ENCODE peak calls at places on chromosomes 12 and 14, in ten cellular contexts. One of them, this sample, is unnamed.

GRCh38 chr14:53630336-53630735 is 326.3 kb downstream of the BMP4 start:
- DNase-seq in GM13976: no peak
- DNase-seq in cerebellum: peak; percentile 8
- DNase-seq in islet precursor cell: no peak
- DNase-seq in NB4: no peak
- DNase-seq in DMS153: peak; percentile 92
- DNase-seq in Calu3: no peak
- DNase-seq in stimulated activated CD8-positive, alpha-beta memory T cell treated with anti-CD3 and anti-CD28 coated beads, Interleukin-7, amount 100 ng/mL, for 24 hours: no peak
- DNase-seq in activated T-cell treated with anti-CD3 and anti-CD28 coated beads for 4 hours: no peak
- DNase-seq in CD4-positive, alpha-beta T cell: no peak
- DNase-seq in this sample: no peak

GRCh38 chr12:52193991-52194390 is 2.2 kb upstream of the KRT80 start:
- DNase-seq in Calu3: peak; percentile 17
- DNase-seq in activated T-cell treated with anti-CD3 and anti-CD28 coated beads for 4 hours: no peak
- DNase-seq in GM13976: no peak
- DNase-seq in stimulated activated CD8-positive, alpha-beta memory T cell treated with anti-CD3 and anti-CD28 coated beads, Interleukin-7, amount 100 ng/mL, for 24 hours: no peak
- DNase-seq in DMS153: no peak
- DNase-seq in CD4-positive, alpha-beta T cell: no peak
- DNase-seq in cerebellum: no peak
- DNase-seq in NB4: peak; percentile 79
- DNase-seq in islet precursor cell: peak; percentile 91
- DNase-seq in this sample: peak; percentile 63

GRCh38 chr14:35378638-35379568 is 25.6 kb downstream of the NFKBIA start:
- DNase-seq in DMS153: no peak
- DNase-seq in GM13976: no peak
- DNase-seq in islet precursor cell: no peak
- DNase-seq in Calu3: no peak
- DNase-seq in CD4-positive, alpha-beta T cell: no peak
- DNase-seq in NB4: no peak
- DNase-seq in stimulated activated CD8-positive, alpha-beta memory T cell treated with anti-CD3 and anti-CD28 coated beads, Interleukin-7, amount 100 ng/mL, for 24 hours: no peak
- DNase-seq in cerebellum: no peak
- DNase-seq in activated T-cell treated with anti-CD3 and anti-CD28 coated beads for 4 hours: no peak
- DNase-seq in this sample: no peak

GRCh38 chr12:10220398-10221077 is 7.9 kb downstream of the GABARAPL1 start:
- DNase-seq in stimulated activated CD8-positive, alpha-beta memory T cell treated with anti-CD3 and anti-CD28 coated beads, Interleukin-7, amount 100 ng/mL, for 24 hours: no peak
- DNase-seq in cerebellum: peak; percentile 69
- DNase-seq in NB4: no peak
- DNase-seq in CD4-positive, alpha-beta T cell: no peak
- DNase-seq in Calu3: no peak
- DNase-seq in DMS153: no peak
- DNase-seq in islet precursor cell: peak; percentile 36
- DNase-seq in GM13976: no peak
- DNase-seq in activated T-cell treated with anti-CD3 and anti-CD28 coated beads for 4 hours: no peak
- DNase-seq in this sample: no peak

GRCh38 chr12:96136129-96136528 is 58.0 kb upstream of the ELK3 start:
- DNase-seq in Calu3: peak; percentile 12
- DNase-seq in activated T-cell treated with anti-CD3 and anti-CD28 coated beads for 4 hours: no peak
- DNase-seq in stimulated activated CD8-positive, alpha-beta memory T cell treated with anti-CD3 and anti-CD28 coated beads, Interleukin-7, amount 100 ng/mL, for 24 hours: no peak
- DNase-seq in DMS153: no peak
- DNase-seq in cerebellum: no peak
- DNase-seq in GM13976: no peak
- DNase-seq in NB4: no peak
- DNase-seq in CD4-positive, alpha-beta T cell: no peak
- DNase-seq in islet precursor cell: peak; percentile 99
- DNase-seq in this sample: peak; percentile 74

GRCh38 chr14:103543140-103543539 is 14.1 kb downstream of the TRMT61A start:
- DNase-seq in activated T-cell treated with anti-CD3 and anti-CD28 coated beads for 4 hours: no peak
- DNase-seq in islet precursor cell: no peak
- DNase-seq in CD4-positive, alpha-beta T cell: no peak
- DNase-seq in DMS153: no peak
- DNase-seq in GM13976: no peak
- DNase-seq in NB4: no peak
- DNase-seq in Calu3: no peak
- DNase-seq in stimulated activated CD8-positive, alpha-beta memory T cell treated with anti-CD3 and anti-CD28 coated beads, Interleukin-7, amount 100 ng/mL, for 24 hours: no peak
- DNase-seq in cerebellum: no peak
- DNase-seq in this sample: no peak

GRCh38 chr14:93736378-93737014 is 51.8 kb downstream of the PRIMA1 start:
- DNase-seq in NB4: peak; percentile 15
- DNase-seq in activated T-cell treated with anti-CD3 and anti-CD28 coated beads for 4 hours: no peak
- DNase-seq in GM13976: peak; percentile 59
- DNase-seq in Calu3: peak; percentile 49
- DNase-seq in cerebellum: no peak
- DNase-seq in stimulated activated CD8-positive, alpha-beta memory T cell treated with anti-CD3 and anti-CD28 coated beads, Interleukin-7, amount 100 ng/mL, for 24 hours: no peak
- DNase-seq in islet precursor cell: no peak
- DNase-seq in DMS153: no peak
- DNase-seq in CD4-positive, alpha-beta T cell: no peak
- DNase-seq in this sample: peak; percentile 21

GRCh38 chr12:79778802-79779201 is 88.0 kb upstream of the PAWR start:
- DNase-seq in DMS153: no peak
- DNase-seq in stimulated activated CD8-positive, alpha-beta memory T cell treated with anti-CD3 and anti-CD28 coated beads, Interleukin-7, amount 100 ng/mL, for 24 hours: no peak
- DNase-seq in cerebellum: no peak
- DNase-seq in CD4-positive, alpha-beta T cell: no peak
- DNase-seq in NB4: no peak
- DNase-seq in GM13976: no peak
- DNase-seq in activated T-cell treated with anti-CD3 and anti-CD28 coated beads for 4 hours: no peak
- DNase-seq in islet precursor cell: no peak
- DNase-seq in Calu3: no peak
- DNase-seq in this sample: no peak

GRCh38 chr14:61575751-61576150 is 119.6 kb upstream of the HIF1A start:
- DNase-seq in NB4: no peak
- DNase-seq in Calu3: no peak
- DNase-seq in stimulated activated CD8-positive, alpha-beta memory T cell treated with anti-CD3 and anti-CD28 coated beads, Interleukin-7, amount 100 ng/mL, for 24 hours: no peak
- DNase-seq in islet precursor cell: peak; percentile 49
- DNase-seq in CD4-positive, alpha-beta T cell: no peak
- DNase-seq in activated T-cell treated with anti-CD3 and anti-CD28 coated beads for 4 hours: no peak
- DNase-seq in DMS153: no peak
- DNase-seq in cerebellum: no peak
- DNase-seq in GM13976: no peak
- DNase-seq in this sample: no peak

GRCh38 chr12:101010881-101011280 is 199.2 kb downstream of the SLC5A8 start:
- DNase-seq in Calu3: no peak
- DNase-seq in cerebellum: no peak
- DNase-seq in islet precursor cell: no peak
- DNase-seq in DMS153: no peak
- DNase-seq in CD4-positive, alpha-beta T cell: no peak
- DNase-seq in stimulated activated CD8-positive, alpha-beta memory T cell treated with anti-CD3 and anti-CD28 coated beads, Interleukin-7, amount 100 ng/mL, for 24 hours: no peak
- DNase-seq in NB4: no peak
- DNase-seq in GM13976: no peak
- DNase-seq in activated T-cell treated with anti-CD3 and anti-CD28 coated beads for 4 hours: no peak
- DNase-seq in this sample: no peak

GRCh38 chr12:44858456-44858855 is 17.7 kb downstream of the NELL2 start:
- DNase-seq in stimulated activated CD8-positive, alpha-beta memory T cell treated with anti-CD3 and anti-CD28 coated beads, Interleukin-7, amount 100 ng/mL, for 24 hours: no peak
- DNase-seq in cerebellum: no peak
- DNase-seq in GM13976: no peak
- DNase-seq in activated T-cell treated with anti-CD3 and anti-CD28 coated beads for 4 hours: no peak
- DNase-seq in NB4: no peak
- DNase-seq in DMS153: no peak
- DNase-seq in CD4-positive, alpha-beta T cell: no peak
- DNase-seq in Calu3: no peak
- DNase-seq in islet precursor cell: no peak
- DNase-seq in this sample: no peak

GRCh38 chr12:91272456-91273063 is 89.9 kb upstream of the DCN start:
- DNase-seq in CD4-positive, alpha-beta T cell: no peak
- DNase-seq in islet precursor cell: no peak
- DNase-seq in activated T-cell treated with anti-CD3 and anti-CD28 coated beads for 4 hours: no peak
- DNase-seq in NB4: no peak
- DNase-seq in cerebellum: no peak
- DNase-seq in GM13976: no peak
- DNase-seq in Calu3: no peak
- DNase-seq in DMS153: no peak
- DNase-seq in stimulated activated CD8-positive, alpha-beta memory T cell treated with anti-CD3 and anti-CD28 coated beads, Interleukin-7, amount 100 ng/mL, for 24 hours: no peak
- DNase-seq in this sample: peak; percentile 56

GRCh38 chr12:114478891-114479290 is 72.9 kb upstream of the TBX5 start:
- DNase-seq in CD4-positive, alpha-beta T cell: no peak
- DNase-seq in NB4: no peak
- DNase-seq in stimulated activated CD8-positive, alpha-beta memory T cell treated with anti-CD3 and anti-CD28 coated beads, Interleukin-7, amount 100 ng/mL, for 24 hours: no peak
- DNase-seq in activated T-cell treated with anti-CD3 and anti-CD28 coated beads for 4 hours: no peak
- DNase-seq in DMS153: no peak
- DNase-seq in islet precursor cell: no peak
- DNase-seq in cerebellum: no peak
- DNase-seq in Calu3: no peak
- DNase-seq in GM13976: no peak
- DNase-seq in this sample: no peak

GRCh38 chr12:53234236-53234635 is 2.2 kb upstream of the RARG start:
- DNase-seq in islet precursor cell: peak; percentile 91
- DNase-seq in CD4-positive, alpha-beta T cell: no peak
- DNase-seq in DMS153: no peak
- DNase-seq in cerebellum: no peak
- DNase-seq in NB4: no peak
- DNase-seq in Calu3: no peak
- DNase-seq in GM13976: no peak
- DNase-seq in stimulated activated CD8-positive, alpha-beta memory T cell treated with anti-CD3 and anti-CD28 coated beads, Interleukin-7, amount 100 ng/mL, for 24 hours: no peak
- DNase-seq in activated T-cell treated with anti-CD3 and anti-CD28 coated beads for 4 hours: no peak
- DNase-seq in this sample: peak; percentile 81

GRCh38 chr12:60191676-60192359 is 596.0 kb downstream of the SLC16A7 start:
- DNase-seq in GM13976: no peak
- DNase-seq in DMS153: no peak
- DNase-seq in cerebellum: no peak
- DNase-seq in activated T-cell treated with anti-CD3 and anti-CD28 coated beads for 4 hours: no peak
- DNase-seq in islet precursor cell: no peak
- DNase-seq in CD4-positive, alpha-beta T cell: no peak
- DNase-seq in Calu3: no peak
- DNase-seq in stimulated activated CD8-positive, alpha-beta memory T cell treated with anti-CD3 and anti-CD28 coated beads, Interleukin-7, amount 100 ng/mL, for 24 hours: no peak
- DNase-seq in NB4: no peak
- DNase-seq in this sample: no peak

GRCh38 chr14:91291786-91292405 is 47.4 kb upstream of the GPR68 start:
- DNase-seq in activated T-cell treated with anti-CD3 and anti-CD28 coated beads for 4 hours: no peak
- DNase-seq in stimulated activated CD8-positive, alpha-beta memory T cell treated with anti-CD3 and anti-CD28 coated beads, Interleukin-7, amount 100 ng/mL, for 24 hours: no peak
- DNase-seq in NB4: no peak
- DNase-seq in GM13976: no peak
- DNase-seq in cerebellum: no peak
- DNase-seq in CD4-positive, alpha-beta T cell: no peak
- DNase-seq in islet precursor cell: no peak
- DNase-seq in Calu3: no peak
- DNase-seq in DMS153: no peak
- DNase-seq in this sample: no peak

GRCh38 chr12:117842630-117843029 is 126.2 kb downstream of the KSR2 start:
- DNase-seq in DMS153: no peak
- DNase-seq in GM13976: no peak
- DNase-seq in NB4: no peak
- DNase-seq in CD4-positive, alpha-beta T cell: no peak
- DNase-seq in stimulated activated CD8-positive, alpha-beta memory T cell treated with anti-CD3 and anti-CD28 coated beads, Interleukin-7, amount 100 ng/mL, for 24 hours: no peak
- DNase-seq in activated T-cell treated with anti-CD3 and anti-CD28 coated beads for 4 hours: no peak
- DNase-seq in Calu3: no peak
- DNase-seq in cerebellum: no peak
- DNase-seq in islet precursor cell: no peak
- DNase-seq in this sample: no peak

GRCh38 chr12:91099373-91099772 is 11.9 kb downstream of the LUM start:
- DNase-seq in NB4: no peak
- DNase-seq in GM13976: no peak
- DNase-seq in DMS153: no peak
- DNase-seq in Calu3: no peak
- DNase-seq in CD4-positive, alpha-beta T cell: no peak
- DNase-seq in stimulated activated CD8-positive, alpha-beta memory T cell treated with anti-CD3 and anti-CD28 coated beads, Interleukin-7, amount 100 ng/mL, for 24 hours: no peak
- DNase-seq in islet precursor cell: no peak
- DNase-seq in activated T-cell treated with anti-CD3 and anti-CD28 coated beads for 4 hours: no peak
- DNase-seq in cerebellum: no peak
- DNase-seq in this sample: no peak

GRCh38 chr14:93788557-93789365 is 476 bp upstream of the PRIMA1 start:
- DNase-seq in Calu3: peak; percentile 20
- DNase-seq in DMS153: peak; percentile 3
- DNase-seq in islet precursor cell: peak; percentile 62
- DNase-seq in CD4-positive, alpha-beta T cell: no peak
- DNase-seq in activated T-cell treated with anti-CD3 and anti-CD28 coated beads for 4 hours: no peak
- DNase-seq in stimulated activated CD8-positive, alpha-beta memory T cell treated with anti-CD3 and anti-CD28 coated beads, Interleukin-7, amount 100 ng/mL, for 24 hours: no peak
- DNase-seq in GM13976: no peak
- DNase-seq in cerebellum: peak; percentile 79
- DNase-seq in NB4: no peak
- DNase-seq in this sample: peak; percentile 83

GRCh38 chr12:76713130-76713529 is 50.8 kb upstream of the ZDHHC17 start:
- DNase-seq in Calu3: no peak
- DNase-seq in stimulated activated CD8-positive, alpha-beta memory T cell treated with anti-CD3 and anti-CD28 coated beads, Interleukin-7, amount 100 ng/mL, for 24 hours: no peak
- DNase-seq in DMS153: no peak
- DNase-seq in NB4: no peak
- DNase-seq in CD4-positive, alpha-beta T cell: no peak
- DNase-seq in activated T-cell treated with anti-CD3 and anti-CD28 coated beads for 4 hours: no peak
- DNase-seq in islet precursor cell: peak; percentile 79
- DNase-seq in cerebellum: no peak
- DNase-seq in GM13976: no peak
- DNase-seq in this sample: peak; percentile 76

GRCh38 chr12:26431211-26431610 is 235.8 kb downstream of the SSPN start:
- DNase-seq in activated T-cell treated with anti-CD3 and anti-CD28 coated beads for 4 hours: no peak
- DNase-seq in stimulated activated CD8-positive, alpha-beta memory T cell treated with anti-CD3 and anti-CD28 coated beads, Interleukin-7, amount 100 ng/mL, for 24 hours: no peak
- DNase-seq in GM13976: no peak
- DNase-seq in NB4: no peak
- DNase-seq in Calu3: no peak
- DNase-seq in islet precursor cell: no peak
- DNase-seq in CD4-positive, alpha-beta T cell: no peak
- DNase-seq in DMS153: no peak
- DNase-seq in cerebellum: no peak
- DNase-seq in this sample: no peak

GRCh38 chr14:58875613-58876012 is 237.9 kb downstream of the DACT1 start:
- DNase-seq in cerebellum: no peak
- DNase-seq in NB4: no peak
- DNase-seq in DMS153: no peak
- DNase-seq in islet precursor cell: no peak
- DNase-seq in CD4-positive, alpha-beta T cell: no peak
- DNase-seq in Calu3: no peak
- DNase-seq in stimulated activated CD8-positive, alpha-beta memory T cell treated with anti-CD3 and anti-CD28 coated beads, Interleukin-7, amount 100 ng/mL, for 24 hours: no peak
- DNase-seq in activated T-cell treated with anti-CD3 and anti-CD28 coated beads for 4 hours: no peak
- DNase-seq in GM13976: no peak
- DNase-seq in this sample: no peak

GRCh38 chr14:81940636-81941035 is 407.0 kb upstream of the SEL1L start:
- DNase-seq in islet precursor cell: no peak
- DNase-seq in activated T-cell treated with anti-CD3 and anti-CD28 coated beads for 4 hours: no peak
- DNase-seq in CD4-positive, alpha-beta T cell: no peak
- DNase-seq in DMS153: no peak
- DNase-seq in cerebellum: no peak
- DNase-seq in GM13976: no peak
- DNase-seq in stimulated activated CD8-positive, alpha-beta memory T cell treated with anti-CD3 and anti-CD28 coated beads, Interleukin-7, amount 100 ng/mL, for 24 hours: no peak
- DNase-seq in NB4: no peak
- DNase-seq in Calu3: no peak
- DNase-seq in this sample: no peak

GRCh38 chr14:67564236-67564635 is 31.1 kb downstream of the PLEKHH1 start:
- DNase-seq in NB4: no peak
- DNase-seq in cerebellum: no peak
- DNase-seq in GM13976: no peak
- DNase-seq in stimulated activated CD8-positive, alpha-beta memory T cell treated with anti-CD3 and anti-CD28 coated beads, Interleukin-7, amount 100 ng/mL, for 24 hours: no peak
- DNase-seq in activated T-cell treated with anti-CD3 and anti-CD28 coated beads for 4 hours: no peak
- DNase-seq in islet precursor cell: no peak
- DNase-seq in CD4-positive, alpha-beta T cell: no peak
- DNase-seq in DMS153: no peak
- DNase-seq in Calu3: no peak
- DNase-seq in this sample: no peak

GRCh38 chr14:22225526-22226133 is 363.4 kb downstream of the DAD1 start:
- DNase-seq in cerebellum: no peak
- DNase-seq in CD4-positive, alpha-beta T cell: no peak
- DNase-seq in Calu3: no peak
- DNase-seq in activated T-cell treated with anti-CD3 and anti-CD28 coated beads for 4 hours: no peak
- DNase-seq in islet precursor cell: no peak
- DNase-seq in GM13976: no peak
- DNase-seq in NB4: no peak
- DNase-seq in DMS153: no peak
- DNase-seq in stimulated activated CD8-positive, alpha-beta memory T cell treated with anti-CD3 and anti-CD28 coated beads, Interleukin-7, amount 100 ng/mL, for 24 hours: no peak
- DNase-seq in this sample: no peak

GRCh38 chr12:117101953-117102833 is 3.0 kb upstream of the TESC start:
- DNase-seq in DMS153: no peak
- DNase-seq in NB4: no peak
- DNase-seq in stimulated activated CD8-positive, alpha-beta memory T cell treated with anti-CD3 and anti-CD28 coated beads, Interleukin-7, amount 100 ng/mL, for 24 hours: no peak
- DNase-seq in Calu3: no peak
- DNase-seq in islet precursor cell: no peak
- DNase-seq in activated T-cell treated with anti-CD3 and anti-CD28 coated beads for 4 hours: no peak
- DNase-seq in GM13976: no peak
- DNase-seq in cerebellum: no peak
- DNase-seq in CD4-positive, alpha-beta T cell: no peak
- DNase-seq in this sample: no peak